ENCODE peak calls at places on chromosomes 2 and 18, in five cellular contexts. One of them, this sample, is unnamed.

GRCh38 chr2:106800180-106800579 is 85.8 kb downstream of the ST6GAL2 start:
- DNase-seq in H54: no peak
- DNase-seq in stimulated activated CD4-positive, alpha-beta T cell treated with anti-CD3 and anti-CD28 coated beads, Interleukin-12 subunit alpha, Interleukin-12 subunit beta, amount 100 ng/mL, for 4 hours: no peak
- DNase-seq in MM.1S: no peak
- DNase-seq in HFFc6: no peak
- DNase-seq in this sample: no peak

GRCh38 chr2:181203412-181203811 is 223.0 kb downstream of the UBE2E3 start:
- DNase-seq in H54: peak
- DNase-seq in stimulated activated CD4-positive, alpha-beta T cell treated with anti-CD3 and anti-CD28 coated beads, Interleukin-12 subunit alpha, Interleukin-12 subunit beta, amount 100 ng/mL, for 4 hours: no peak
- DNase-seq in MM.1S: no peak
- DNase-seq in HFFc6: peak
- DNase-seq in this sample: no peak

GRCh38 chr2:19711470-19712372 is 190.1 kb downstream of the TTC32 start:
- DNase-seq in H54: peak
- DNase-seq in stimulated activated CD4-positive, alpha-beta T cell treated with anti-CD3 and anti-CD28 coated beads, Interleukin-12 subunit alpha, Interleukin-12 subunit beta, amount 100 ng/mL, for 4 hours: no peak
- DNase-seq in MM.1S: peak
- DNase-seq in HFFc6: peak
- DNase-seq in this sample: no peak

GRCh38 chr2:208781166-208781565 is 374.6 kb downstream of the PTH2R start:
- DNase-seq in H54: no peak
- DNase-seq in stimulated activated CD4-positive, alpha-beta T cell treated with anti-CD3 and anti-CD28 coated beads, Interleukin-12 subunit alpha, Interleukin-12 subunit beta, amount 100 ng/mL, for 4 hours: no peak
- DNase-seq in MM.1S: no peak
- DNase-seq in HFFc6: no peak
- DNase-seq in this sample: no peak

GRCh38 chr2:75516378-75517122 is 44.2 kb downstream of the EVA1A start:
- DNase-seq in H54: no peak
- DNase-seq in stimulated activated CD4-positive, alpha-beta T cell treated with anti-CD3 and anti-CD28 coated beads, Interleukin-12 subunit alpha, Interleukin-12 subunit beta, amount 100 ng/mL, for 4 hours: no peak
- DNase-seq in MM.1S: no peak
- DNase-seq in HFFc6: no peak
- DNase-seq in this sample: no peak

GRCh38 chr2:33212151-33212550 is 264.3 kb upstream of the RASGRP3 start:
- DNase-seq in H54: no peak
- DNase-seq in stimulated activated CD4-positive, alpha-beta T cell treated with anti-CD3 and anti-CD28 coated beads, Interleukin-12 subunit alpha, Interleukin-12 subunit beta, amount 100 ng/mL, for 4 hours: no peak
- DNase-seq in MM.1S: no peak
- DNase-seq in HFFc6: peak
- DNase-seq in this sample: no peak

GRCh38 chr18:61998957-61999356 is 106.2 kb upstream of the RNF152 start:
- DNase-seq in H54: peak
- DNase-seq in stimulated activated CD4-positive, alpha-beta T cell treated with anti-CD3 and anti-CD28 coated beads, Interleukin-12 subunit alpha, Interleukin-12 subunit beta, amount 100 ng/mL, for 4 hours: no peak
- DNase-seq in MM.1S: no peak
- DNase-seq in HFFc6: peak
- DNase-seq in this sample: no peak

GRCh38 chr2:206918258-206918657 is 21.1 kb upstream of the CPO start:
- DNase-seq in H54: no peak
- DNase-seq in stimulated activated CD4-positive, alpha-beta T cell treated with anti-CD3 and anti-CD28 coated beads, Interleukin-12 subunit alpha, Interleukin-12 subunit beta, amount 100 ng/mL, for 4 hours: no peak
- DNase-seq in MM.1S: no peak
- DNase-seq in HFFc6: no peak
- DNase-seq in this sample: no peak

GRCh38 chr2:128436498-128437180 is 118.0 kb upstream of the HS6ST1 start:
- DNase-seq in H54: no peak
- DNase-seq in stimulated activated CD4-positive, alpha-beta T cell treated with anti-CD3 and anti-CD28 coated beads, Interleukin-12 subunit alpha, Interleukin-12 subunit beta, amount 100 ng/mL, for 4 hours: no peak
- DNase-seq in MM.1S: no peak
- DNase-seq in HFFc6: no peak
- DNase-seq in this sample: no peak

GRCh38 chr2:10934979-10935350 is 23.2 kb downstream of the KCNF1 start:
- DNase-seq in H54: no peak
- DNase-seq in stimulated activated CD4-positive, alpha-beta T cell treated with anti-CD3 and anti-CD28 coated beads, Interleukin-12 subunit alpha, Interleukin-12 subunit beta, amount 100 ng/mL, for 4 hours: no peak
- DNase-seq in MM.1S: no peak
- DNase-seq in HFFc6: no peak
- DNase-seq in this sample: no peak

GRCh38 chr2:112031916-112032582 is 23.0 kb upstream of the TMEM87B start:
- DNase-seq in H54: no peak
- DNase-seq in stimulated activated CD4-positive, alpha-beta T cell treated with anti-CD3 and anti-CD28 coated beads, Interleukin-12 subunit alpha, Interleukin-12 subunit beta, amount 100 ng/mL, for 4 hours: no peak
- DNase-seq in MM.1S: peak
- DNase-seq in HFFc6: no peak
- DNase-seq in this sample: no peak

GRCh38 chr18:48896875-48897511 is 53.8 kb downstream of the SMAD7 start:
- DNase-seq in H54: peak
- DNase-seq in stimulated activated CD4-positive, alpha-beta T cell treated with anti-CD3 and anti-CD28 coated beads, Interleukin-12 subunit alpha, Interleukin-12 subunit beta, amount 100 ng/mL, for 4 hours: no peak
- DNase-seq in MM.1S: peak
- DNase-seq in HFFc6: no peak
- DNase-seq in this sample: no peak

GRCh38 chr2:98026927-98027522 is 31.3 kb upstream of the TMEM131 start:
- DNase-seq in H54: no peak
- DNase-seq in stimulated activated CD4-positive, alpha-beta T cell treated with anti-CD3 and anti-CD28 coated beads, Interleukin-12 subunit alpha, Interleukin-12 subunit beta, amount 100 ng/mL, for 4 hours: no peak
- DNase-seq in MM.1S: peak
- DNase-seq in HFFc6: no peak
- DNase-seq in this sample: no peak

GRCh38 chr18:63143246-63143847 is 176.2 kb downstream of the BCL2 start:
- DNase-seq in H54: no peak
- DNase-seq in stimulated activated CD4-positive, alpha-beta T cell treated with anti-CD3 and anti-CD28 coated beads, Interleukin-12 subunit alpha, Interleukin-12 subunit beta, amount 100 ng/mL, for 4 hours: no peak
- DNase-seq in MM.1S: no peak
- DNase-seq in HFFc6: no peak
- DNase-seq in this sample: no peak

GRCh38 chr2:137047369-137047768 is 282.0 kb downstream of the THSD7B start:
- DNase-seq in H54: no peak
- DNase-seq in stimulated activated CD4-positive, alpha-beta T cell treated with anti-CD3 and anti-CD28 coated beads, Interleukin-12 subunit alpha, Interleukin-12 subunit beta, amount 100 ng/mL, for 4 hours: no peak
- DNase-seq in MM.1S: no peak
- DNase-seq in HFFc6: no peak
- DNase-seq in this sample: no peak

GRCh38 chr2:209868595-209868994 is 97.0 kb downstream of the UNC80 start:
- DNase-seq in H54: no peak
- DNase-seq in stimulated activated CD4-positive, alpha-beta T cell treated with anti-CD3 and anti-CD28 coated beads, Interleukin-12 subunit alpha, Interleukin-12 subunit beta, amount 100 ng/mL, for 4 hours: no peak
- DNase-seq in MM.1S: no peak
- DNase-seq in HFFc6: no peak
- DNase-seq in this sample: no peak